ENCODE peak calls at places on chromosomes 11 and 22, in seven cellular contexts. T, F, L, X, Q, B and Z are unnamed samples.

GRCh38 chr11:122709042-122709760 is 53.7 kb downstream of the UBASH3B start:
- DNase-seq in L (peak; percentile 87), X (no peak), B (no peak), Q (no peak), T (no peak), F (peak; percentile 89), Z (no peak)

GRCh38 chr11:47553417-47553746 is 450 bp upstream of the CELF1 start:
- DNase-seq in L (peak; percentile 52), T (peak; percentile 70), F (no peak), X (no peak), B (no peak), Q (no peak), Z (no peak)

GRCh38 chr22:35380537-35381423 is at the start of gene HMOX1:
- DNase-seq in T (peak; percentile 48), F (peak; percentile 86), X (peak; percentile 44), Q (peak; percentile 69), L (peak; percentile 92), B (peak; percentile 90), Z (peak; percentile 25)

GRCh38 chr22:26502688-26503561 is 9.3 kb downstream of the TFIP11 start:
- DNase-seq in Q (no peak), X (peak; percentile 28), T (no peak), B (no peak), L (no peak), F (peak; percentile 53), Z (peak; percentile 51)

GRCh38 chr22:29469755-29470154 is 10.3 kb upstream of the NEFH start:
- DNase-seq in L (no peak), F (no peak), X (no peak), T (no peak), Q (no peak), B (no peak), Z (no peak)

GRCh38 chr22:49994361-49995058 is 18.1 kb downstream of the IL17REL start:
- DNase-seq in Q (no peak), L (no peak), X (no peak), B (no peak), F (no peak), T (no peak), Z (no peak)

GRCh38 chr22:46052801-46053562 is 76.0 kb upstream of the WNT7B start:
- DNase-seq in T (no peak), L (no peak), F (peak; percentile 51), Q (no peak), B (no peak), X (no peak), Z (no peak)

GRCh38 chr11:19368726-19369364 is 128.1 kb upstream of the E2F8 start:
- DNase-seq in T (no peak), L (peak; percentile 87), B (peak; percentile 73), F (no peak), X (no peak), Q (no peak), Z (no peak)

GRCh38 chr22:38193580-38193979 is 8.2 kb upstream of the MAFF start:
- DNase-seq in B (no peak), T (no peak), L (no peak), X (no peak), F (no peak), Q (no peak), Z (no peak)

GRCh38 chr11:119993732-119994131 is 144.2 kb downstream of the TRIM29 start:
- DNase-seq in L (no peak), F (no peak), T (peak; percentile 48), Q (no peak), B (no peak), X (no peak), Z (no peak)

GRCh38 chr11:58745705-58746364 is 14.1 kb upstream of the GLYAT start:
- DNase-seq in Q (no peak), L (no peak), T (no peak), F (peak; percentile 11), B (no peak), X (no peak), Z (no peak)

GRCh38 chr11:9264381-9265210 is 554 bp downstream of the DENND5A start:
- DNase-seq in B (peak; percentile 74), X (peak; percentile 43), Q (no peak), T (peak; percentile 31), L (peak; percentile 81), F (peak; percentile 79), Z (peak; percentile 23)

GRCh38 chr22:33565580-33565995 is 354.7 kb downstream of the LARGE1 start:
- DNase-seq in F (no peak), L (no peak), B (no peak), X (no peak), Q (no peak), T (peak; percentile 69), Z (no peak)

GRCh38 chr11:74681686-74682651 is 49.3 kb downstream of the CHRDL2 start:
- DNase-seq in L (no peak), F (no peak), Q (no peak), X (no peak), B (no peak), T (no peak), Z (no peak)

GRCh38 chr11:86069408-86070086 is 663 bp upstream of the PICALM start:
- DNase-seq in B (peak; percentile 70), L (peak; percentile 91), X (peak; percentile 75), T (no peak), F (peak; percentile 99), Q (no peak), Z (no peak)

GRCh38 chr22:45886502-45886901 is 90.5 kb downstream of the WNT7B start:
- DNase-seq in X (no peak), Q (no peak), B (no peak), L (no peak), F (no peak), T (no peak), Z (no peak)

GRCh38 chr11:33775832-33776231 is 1.5 kb upstream of the FBXO3 start:
- DNase-seq in X (no peak), T (no peak), F (peak; percentile 21), L (no peak), Q (no peak), B (no peak), Z (no peak)

GRCh38 chr11:8567597-8568198 is 26.3 kb downstream of the STK33 start:
- DNase-seq in L (no peak), B (no peak), T (no peak), X (peak; percentile 3), Q (no peak), F (peak; percentile 67), Z (no peak)

GRCh38 chr11:37371346-37371970 is 773.4 kb upstream of the RAG2 start:
- DNase-seq in Q (no peak), B (no peak), X (peak; percentile 18), F (peak; percentile 8), T (no peak), L (no peak), Z (no peak)

GRCh38 chr22:22080270-22080669 is 97.7 kb upstream of the TOP3B start:
- DNase-seq in B (no peak), T (no peak), Q (no peak), X (no peak), L (no peak), F (no peak), Z (no peak)